ENCODE peak calls at places on chromosomes 7 and 10, in five cellular contexts. W is GM12878, B is HCT116, P is SK-N-SH, C is H1. S is an unnamed sample.

GRCh38 chr10:124122211-124122610 is 28.8 kb upstream of the CHST15 start:
- DNase-seq in C (no peak), W (no peak), B (no peak), P (no peak), S (no peak)

GRCh38 chr10:49737474-49738201 is 24.5 kb downstream of the OGDHL start:
- DNase-seq in C (no peak), W (no peak), P (no peak), B (no peak), S (no peak)

GRCh38 chr7:76056241-76056640 is 8.3 kb downstream of the MDH2 start:
- DNase-seq in B (no peak), C (no peak), P (no peak), W (no peak), S (no peak)

GRCh38 chr10:98516352-98516751 is 69.6 kb upstream of the HPS1 start:
- DNase-seq in B (no peak), W (no peak), C (no peak), P (no peak), S (no peak)

GRCh38 chr7:36985866-36986402 is 261.6 kb upstream of the AOAH start:
- DNase-seq in P (peak), W (no peak), B (no peak), C (no peak), S (no peak)

GRCh38 chr10:116201011-116201410 is 72.0 kb downstream of the GFRA1 start:
- DNase-seq in B (no peak), W (no peak), C (no peak), P (no peak), S (no peak)

GRCh38 chr10:13998090-13998838 is 332.5 kb downstream of the FRMD4A start:
- DNase-seq in P (no peak), B (no peak), W (no peak), C (no peak), S (no peak)

GRCh38 chr10:11017575-11018425 is at the start of gene CELF2:
- DNase-seq in B (no peak), W (no peak), C (peak), P (peak), S (no peak)

GRCh38 chr10:21368022-21368582 is 157.4 kb downstream of the SKIDA1 start:
- DNase-seq in C (no peak), W (no peak), B (no peak), P (no peak), S (no peak)

GRCh38 chr7:139358541-139359365 is 941 bp upstream of the LUC7L2 start:
- DNase-seq in W (no peak), B (peak), C (no peak), P (peak), S (no peak)

GRCh38 chr7:103632972-103633371 is 187.0 kb upstream of the SLC26A5 start:
- DNase-seq in B (no peak), C (no peak), W (no peak), P (no peak), S (no peak)

GRCh38 chr7:130521552-130521951 is 29.7 kb downstream of the MEST start:
- DNase-seq in C (no peak), P (no peak), B (no peak), W (no peak), S (no peak)

GRCh38 chr7:35424869-35425495 is 171.1 kb upstream of the TBX20 start:
- DNase-seq in C (peak), P (peak), W (no peak), B (peak), S (no peak)

GRCh38 chr10:2246747-2247146 is 509.4 kb upstream of the ADARB2 start:
- DNase-seq in B (no peak), W (no peak), P (no peak), C (no peak), S (no peak)

GRCh38 chr10:103545366-103545765 is 51.9 kb downstream of the NEURL1 start:
- DNase-seq in P (peak), C (no peak), B (no peak), W (no peak), S (no peak)

GRCh38 chr7:73905360-73905759 is 44.4 kb downstream of the TMEM270 start:
- DNase-seq in P (peak), B (no peak), W (no peak), C (no peak), S (no peak)

GRCh38 chr10:13873201-13873600 is 286.4 kb downstream of the PRPF18 start:
- DNase-seq in P (no peak), W (no peak), C (no peak), B (no peak), S (no peak)

GRCh38 chr10:9709849-9710248 is 1307.8 kb upstream of the CELF2 start:
- DNase-seq in P (no peak), C (no peak), B (no peak), W (no peak), S (no peak)

GRCh38 chr10:43123361-43124093 is 14.7 kb upstream of the CSGALNACT2 start:
- DNase-seq in C (peak), W (no peak), B (no peak), P (no peak), S (no peak)

GRCh38 chr10:67809107-67809506 is 28.9 kb downstream of the DNAJC12 start:
- DNase-seq in P (no peak), C (no peak), W (no peak), B (no peak), S (no peak)

GRCh38 chr10:35506741-35507140 is 98.4 kb upstream of the GJD4 start:
- DNase-seq in C (no peak), W (no peak), P (no peak), B (no peak), S (no peak)

GRCh38 chr10:8179081-8179480 is 124.6 kb downstream of the GATA3 start:
- DNase-seq in C (no peak), B (no peak), W (no peak), P (no peak), S (no peak)

GRCh38 chr10:86204421-86205045 is 162.1 kb downstream of the GRID1 start:
- DNase-seq in W (no peak), B (no peak), C (no peak), P (no peak), S (no peak)

GRCh38 chr10:98168147-98168546 is 33.7 kb downstream of the R3HCC1L start:
- DNase-seq in W (no peak), P (no peak), B (no peak), C (no peak), S (no peak)

GRCh38 chr10:66187096-66187733 is 738.6 kb upstream of the LRRTM3 start:
- DNase-seq in W (no peak), B (no peak), C (no peak), P (no peak), S (no peak)

GRCh38 chr10:120087109-120087508 is 194.6 kb downstream of the SEC23IP start:
- DNase-seq in B (no peak), W (no peak), P (no peak), C (no peak), S (no peak)

GRCh38 chr7:73900286-73900685 is 39.3 kb downstream of the TMEM270 start:
- DNase-seq in P (peak), W (no peak), C (no peak), B (no peak), S (no peak)

GRCh38 chr7:15015545-15016314 is 113.2 kb upstream of the DGKB start:
- DNase-seq in P (peak), W (peak), C (peak), B (peak), S (peak)

GRCh38 chr10:62794306-62794705 is 10.2 kb upstream of the ADO start:
- DNase-seq in B (no peak), C (no peak), P (no peak), W (no peak), S (no peak)

GRCh38 chr7:118080947-118081346 is 103.0 kb upstream of the LSM8 start:
- DNase-seq in C (no peak), B (peak), W (peak), P (no peak), S (no peak)

GRCh38 chr7:1533569-1534329 is 3.2 kb downstream of the MAFK start:
- DNase-seq in C (no peak), W (no peak), B (no peak), P (peak), S (no peak)

GRCh38 chr7:44257618-44258422 is 57.0 kb downstream of the YKT6 start:
- DNase-seq in C (no peak), B (no peak), W (peak), P (peak), S (no peak)

GRCh38 chr10:73095479-73096021 is 1.1 kb downstream of the P4HA1 start:
- DNase-seq in W (no peak), P (peak), C (no peak), B (no peak), S (no peak)

DNA sequence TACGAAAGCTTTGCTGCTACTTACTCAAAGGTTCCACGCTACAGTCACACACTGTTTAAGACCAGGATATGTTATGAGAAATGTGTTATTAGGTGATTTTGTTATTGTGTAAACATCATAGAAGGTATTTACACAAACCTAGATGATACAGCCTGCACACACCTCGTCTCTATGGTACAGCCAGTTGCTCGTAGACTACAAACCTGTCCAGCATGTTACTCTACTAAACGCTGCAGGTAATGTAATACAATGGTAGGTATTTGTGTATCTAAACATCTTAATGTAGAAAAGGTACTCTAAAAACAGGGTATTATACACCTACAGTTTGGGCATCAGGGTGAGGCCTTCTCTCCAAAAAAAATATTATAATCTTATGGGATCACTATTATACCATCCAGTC is 181.2 kb downstream of the MYOF start:
- DNase-seq in B (no peak), W (no peak), C (no peak), P (no peak), S (no peak)
- H3K27ac ChIP-seq in B (no peak), W (no peak), C (no peak), P (no peak), S (no peak)

GRCh38 chr10:133457100-133457841 is 3.5 kb downstream of the SCART1 start:
- DNase-seq in P (no peak), B (no peak), W (no peak), C (no peak), S (no peak)
- TF ChIP-seq POLR2AphosphoS5 in P (no peak), B (no peak), W (no peak), C (no peak), S (no peak)

GRCh38 chr10:96675846-96676245 is 44.5 kb downstream of the PIK3AP1 start:
- DNase-seq in C (no peak), W (no peak), P (no peak), B (no peak), S (no peak)

GRCh38 chr10:96673318-96674099 is 46.8 kb downstream of the PIK3AP1 start:
- DNase-seq in C (no peak), B (no peak), W (peak), P (no peak), S (no peak)

GRCh38 chr10:96671207-96671890 is 49.0 kb downstream of the PIK3AP1 start:
- DNase-seq in B (no peak), P (no peak), C (no peak), W (no peak), S (no peak)

GRCh38 chr10:96670786-96671185 is 49.5 kb downstream of the PIK3AP1 start:
- DNase-seq in C (no peak), W (no peak), P (no peak), B (no peak), S (no peak)

GRCh38 chr10:96672491-96673175 is 47.7 kb downstream of the PIK3AP1 start:
- DNase-seq in B (no peak), C (no peak), P (no peak), W (no peak), S (no peak)
- H3K9ac ChIP-seq in B (no peak), C (no peak), P (no peak), W (no peak), S (no peak)

DNA sequence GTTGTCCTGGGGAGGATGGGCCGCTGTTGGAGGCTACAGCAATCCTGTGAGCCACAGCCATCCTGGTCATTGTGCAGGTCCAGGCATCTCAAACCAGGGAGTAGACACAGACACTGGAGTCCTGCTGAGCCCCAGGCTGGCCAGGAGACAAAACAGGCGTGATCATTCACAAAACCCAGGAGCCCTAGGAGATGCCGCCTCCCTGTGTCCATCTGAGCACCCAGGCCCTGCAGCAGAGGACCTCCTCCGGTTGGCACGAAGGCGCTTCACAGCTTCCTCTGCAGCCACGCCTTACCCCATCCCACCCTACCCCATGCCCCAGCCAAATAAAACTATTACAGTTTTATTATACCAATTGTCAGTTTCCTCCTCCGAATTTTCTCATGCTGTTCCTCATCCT is 183.6 kb downstream of the PLXNA4 start:
- DNase-seq in C (no peak), B (no peak), W (no peak), P (no peak), S (no peak)
- H3K27ac ChIP-seq in C (no peak), B (no peak), W (no peak), P (no peak), S (no peak)

DNA sequence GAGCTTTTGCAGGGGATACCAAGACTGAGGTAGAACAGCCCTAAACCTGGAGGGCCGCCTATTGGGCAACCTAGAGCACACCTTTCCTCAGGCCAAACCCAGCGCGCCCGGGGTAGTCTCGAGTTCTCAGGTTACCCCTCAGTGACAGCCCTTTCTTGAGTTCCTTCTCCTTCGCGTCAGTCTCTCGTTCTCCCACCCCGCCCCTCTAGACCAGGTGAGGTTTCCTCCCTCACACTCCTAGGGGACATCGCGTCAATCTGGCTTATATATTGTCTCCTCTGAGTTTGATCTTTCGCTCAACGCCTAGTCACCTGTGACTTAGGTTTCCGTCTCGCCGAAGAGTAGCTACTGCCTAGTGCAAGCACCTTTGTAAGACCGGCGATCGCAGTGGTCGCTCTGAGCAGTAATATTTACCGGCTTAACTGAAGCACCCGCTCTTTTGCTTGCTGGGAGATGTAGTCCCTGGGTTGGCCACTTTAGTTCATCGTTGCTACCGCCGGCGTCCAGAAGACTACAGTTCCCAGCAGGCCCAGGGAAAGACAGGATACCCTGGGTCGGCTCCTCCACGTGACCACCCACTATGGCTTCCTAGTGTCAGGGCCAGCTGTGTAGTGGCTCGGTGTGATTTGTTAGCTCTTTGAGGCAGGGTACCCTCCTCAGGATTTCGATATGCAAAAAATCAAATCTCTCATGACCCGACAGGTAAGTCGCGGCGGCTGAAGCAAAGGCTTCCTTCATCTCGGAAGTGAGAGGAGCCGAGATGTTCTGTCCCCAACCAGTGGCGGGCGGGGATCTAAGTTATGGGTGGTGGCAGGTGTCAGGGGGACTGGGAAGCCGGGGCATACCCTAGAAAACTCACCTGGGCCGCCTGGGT is at the start of gene VPS50:
- DNase-seq in C (peak), P (peak), W (peak), B (peak), S (peak)
- TF ChIP-seq POLR2AphosphoS5 in C (peak), P (peak), W (peak), B (peak), S (peak)

DNA sequence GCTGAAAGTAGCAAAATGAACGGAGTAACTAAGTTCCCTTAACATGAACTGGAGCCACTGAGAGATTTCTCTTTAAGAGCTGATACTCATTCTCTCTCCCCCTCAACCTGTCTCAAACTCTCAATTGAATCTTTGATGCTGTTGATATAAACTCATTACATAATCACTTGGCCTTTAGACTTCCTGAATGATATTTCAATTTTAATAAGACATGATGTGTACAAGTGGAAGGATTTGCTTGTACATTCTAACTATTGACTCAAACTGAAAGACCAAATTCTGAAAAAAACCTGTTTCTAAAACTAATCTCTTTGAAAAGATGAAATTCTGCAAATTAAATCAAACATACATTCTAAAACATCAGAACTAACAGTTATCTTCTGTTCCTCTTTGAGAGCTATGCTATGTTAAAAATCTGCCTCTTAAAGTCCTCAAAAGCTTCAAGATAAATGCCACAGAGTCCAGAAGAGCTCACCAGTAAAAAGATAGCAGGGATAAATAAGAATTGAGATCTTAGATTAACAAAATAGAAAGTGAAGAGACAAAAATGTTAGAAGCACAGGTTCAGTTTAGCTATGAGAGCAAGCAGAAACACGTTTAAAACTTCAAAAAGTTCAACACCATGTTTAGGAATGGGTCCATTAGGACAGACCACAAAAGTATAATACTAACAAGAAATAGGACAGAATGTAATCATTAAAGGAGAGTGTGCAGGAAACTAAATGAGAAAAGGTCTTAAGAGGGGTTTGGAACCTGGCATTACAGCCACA is 46.1 kb downstream of the TNPO3 start:
- DNase-seq in B (no peak), P (no peak), W (peak), C (no peak), S (no peak)
- H3K9ac ChIP-seq in B (no peak), P (no peak), W (peak), C (no peak), S (no peak)

DNA sequence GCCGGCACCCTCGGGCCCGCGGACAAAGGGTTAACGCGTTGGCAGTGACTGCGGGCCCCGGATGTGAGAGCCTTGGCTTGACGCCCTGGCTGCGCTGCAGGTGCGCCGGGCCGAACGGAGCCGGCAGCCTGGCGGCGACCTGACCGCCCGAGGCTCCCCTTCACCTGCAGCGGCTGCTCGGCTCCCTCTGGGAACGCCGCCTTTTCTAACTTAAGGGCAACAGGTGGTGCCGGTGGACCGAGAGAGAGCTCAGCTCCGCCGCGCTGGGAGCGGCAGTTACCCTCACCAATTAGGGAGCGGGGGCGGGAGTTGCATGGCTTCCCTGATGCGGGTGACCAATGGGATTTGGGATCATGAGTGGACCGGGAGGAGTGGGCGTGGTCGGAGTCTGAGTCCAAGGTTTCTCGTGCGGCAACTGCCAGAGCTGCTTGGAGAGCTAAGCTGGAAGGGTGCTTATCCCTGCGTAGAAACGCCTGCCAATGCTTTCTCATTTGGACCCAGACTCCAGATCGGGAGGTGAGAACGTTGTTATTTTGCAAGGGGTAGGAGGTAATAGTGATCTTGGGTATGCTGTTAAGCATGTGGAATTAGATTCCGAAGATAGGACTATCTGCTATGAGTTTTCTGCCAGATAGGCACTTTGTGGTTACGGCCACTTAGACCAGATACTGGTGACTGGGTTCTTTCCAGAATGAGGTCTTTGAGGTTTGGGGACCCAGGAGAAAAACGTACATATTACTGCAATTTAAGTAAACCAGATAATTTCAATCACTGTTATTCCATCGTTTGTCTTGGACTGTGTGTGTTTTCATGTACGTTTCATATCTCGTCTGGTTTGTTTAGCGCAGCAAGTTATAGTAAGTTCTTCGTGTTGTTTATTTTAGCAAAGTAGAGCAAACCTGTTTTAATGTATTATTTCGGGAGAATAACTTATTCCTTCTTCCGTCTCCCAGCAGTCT is at the start of gene ARL4A:
- DNase-seq in P (peak), C (peak), B (peak), W (peak), S (peak)
- H3K27ac ChIP-seq in P (peak), C (peak), B (peak), W (no peak), S (no peak)

GRCh38 chr10:30186371-30186875 is 127.0 kb upstream of the JCAD start:
- DNase-seq in W (no peak), B (no peak), P (no peak), C (no peak), S (no peak)

GRCh38 chr10:30188567-30189253 is 129.3 kb upstream of the JCAD start:
- DNase-seq in C (no peak), B (no peak), P (no peak), W (no peak), S (no peak)

GRCh38 chr10:30189254-30189583 is 129.8 kb upstream of the JCAD start:
- DNase-seq in W (no peak), B (no peak), P (no peak), C (no peak), S (no peak)

GRCh38 chr10:30187010-30187409 is 127.6 kb upstream of the JCAD start:
- DNase-seq in W (no peak), P (no peak), C (no peak), B (no peak), S (no peak)

GRCh38 chr10:30188101-30188500 is 128.7 kb upstream of the JCAD start:
- DNase-seq in C (no peak), P (no peak), B (no peak), W (no peak), S (no peak)
- TF ChIP-seq POLR2AphosphoS5 in C (no peak), P (no peak), B (no peak), W (no peak), S (no peak)